ENCODE peak calls at places on chromosomes 2 and 18, in nine cellular contexts. One of them, this sample, is unnamed.

GRCh38 chr2:217294211-217294610 is 434.3 kb upstream of the TNP1 start:
- DNase-seq in substantia nigra: no peak
- DNase-seq in H54: no peak
- DNase-seq in activated CD4-positive, alpha-beta T cell treated with anti-CD3 and anti-CD28 coated beads, Interleukin-2, amount 50 U/mL, for 1 hour: no peak
- DNase-seq in NCI-H1092: no peak
- DNase-seq in aorta: no peak
- DNase-seq in T follicular helper cell: no peak
- DNase-seq in pancreas: no peak
- DNase-seq in HFFc6: no peak
- DNase-seq in this sample: no peak

GRCh38 chr2:172976076-172976579 is 99.5 kb upstream of the MAP3K20 start:
- DNase-seq in substantia nigra: no peak
- DNase-seq in H54: no peak
- DNase-seq in activated CD4-positive, alpha-beta T cell treated with anti-CD3 and anti-CD28 coated beads, Interleukin-2, amount 50 U/mL, for 1 hour: no peak
- DNase-seq in NCI-H1092: no peak
- DNase-seq in aorta: no peak
- DNase-seq in T follicular helper cell: no peak
- DNase-seq in pancreas: no peak
- DNase-seq in HFFc6: no peak
- DNase-seq in this sample: no peak

GRCh38 chr2:223041527-223042109 is 10.4 kb upstream of the KCNE4 start:
- DNase-seq in substantia nigra: peak
- DNase-seq in H54: peak
- DNase-seq in activated CD4-positive, alpha-beta T cell treated with anti-CD3 and anti-CD28 coated beads, Interleukin-2, amount 50 U/mL, for 1 hour: no peak
- DNase-seq in NCI-H1092: peak
- DNase-seq in aorta: peak
- DNase-seq in T follicular helper cell: no peak
- DNase-seq in pancreas: peak
- DNase-seq in HFFc6: peak
- DNase-seq in this sample: peak

GRCh38 chr18:48090702-48091101 is 160.2 kb upstream of the SMAD2 start:
- DNase-seq in substantia nigra: no peak
- DNase-seq in H54: no peak
- DNase-seq in activated CD4-positive, alpha-beta T cell treated with anti-CD3 and anti-CD28 coated beads, Interleukin-2, amount 50 U/mL, for 1 hour: no peak
- DNase-seq in NCI-H1092: no peak
- DNase-seq in aorta: no peak
- DNase-seq in T follicular helper cell: no peak
- DNase-seq in pancreas: no peak
- DNase-seq in HFFc6: no peak
- DNase-seq in this sample: no peak

GRCh38 chr2:55585451-55586079 is 31.9 kb downstream of the PPP4R3B start:
- DNase-seq in substantia nigra: no peak
- DNase-seq in H54: no peak
- DNase-seq in activated CD4-positive, alpha-beta T cell treated with anti-CD3 and anti-CD28 coated beads, Interleukin-2, amount 50 U/mL, for 1 hour: no peak
- DNase-seq in NCI-H1092: no peak
- DNase-seq in aorta: no peak
- DNase-seq in T follicular helper cell: no peak
- DNase-seq in pancreas: no peak
- DNase-seq in HFFc6: peak
- DNase-seq in this sample: no peak

GRCh38 chr2:173914055-173914922 is 50.9 kb downstream of the SP3 start:
- DNase-seq in substantia nigra: no peak
- DNase-seq in H54: no peak
- DNase-seq in activated CD4-positive, alpha-beta T cell treated with anti-CD3 and anti-CD28 coated beads, Interleukin-2, amount 50 U/mL, for 1 hour: no peak
- DNase-seq in NCI-H1092: no peak
- DNase-seq in aorta: no peak
- DNase-seq in T follicular helper cell: no peak
- DNase-seq in pancreas: no peak
- DNase-seq in HFFc6: no peak
- DNase-seq in this sample: no peak

GRCh38 chr2:147331790-147332419 is 512.9 kb upstream of the ACVR2A start:
- DNase-seq in substantia nigra: no peak
- DNase-seq in H54: peak
- DNase-seq in activated CD4-positive, alpha-beta T cell treated with anti-CD3 and anti-CD28 coated beads, Interleukin-2, amount 50 U/mL, for 1 hour: peak
- DNase-seq in NCI-H1092: peak
- DNase-seq in aorta: no peak
- DNase-seq in T follicular helper cell: peak
- DNase-seq in pancreas: no peak
- DNase-seq in HFFc6: no peak
- DNase-seq in this sample: no peak

GRCh38 chr2:196598412-196598811 is 41.1 kb upstream of the CCDC150 start:
- DNase-seq in substantia nigra: no peak
- DNase-seq in H54: no peak
- DNase-seq in activated CD4-positive, alpha-beta T cell treated with anti-CD3 and anti-CD28 coated beads, Interleukin-2, amount 50 U/mL, for 1 hour: no peak
- DNase-seq in NCI-H1092: no peak
- DNase-seq in aorta: no peak
- DNase-seq in T follicular helper cell: no peak
- DNase-seq in pancreas: no peak
- DNase-seq in HFFc6: no peak
- DNase-seq in this sample: no peak

GRCh38 chr18:38077219-38077618 is 511.6 kb upstream of the CELF4 start:
- DNase-seq in substantia nigra: no peak
- DNase-seq in H54: no peak
- DNase-seq in activated CD4-positive, alpha-beta T cell treated with anti-CD3 and anti-CD28 coated beads, Interleukin-2, amount 50 U/mL, for 1 hour: no peak
- DNase-seq in NCI-H1092: no peak
- DNase-seq in aorta: no peak
- DNase-seq in T follicular helper cell: no peak
- DNase-seq in pancreas: no peak
- DNase-seq in HFFc6: no peak
- DNase-seq in this sample: no peak

GRCh38 chr2:17857016-17857415 is 21.5 kb upstream of the KCNS3 start:
- DNase-seq in substantia nigra: no peak
- DNase-seq in H54: no peak
- DNase-seq in activated CD4-positive, alpha-beta T cell treated with anti-CD3 and anti-CD28 coated beads, Interleukin-2, amount 50 U/mL, for 1 hour: no peak
- DNase-seq in NCI-H1092: no peak
- DNase-seq in aorta: no peak
- DNase-seq in T follicular helper cell: no peak
- DNase-seq in pancreas: no peak
- DNase-seq in HFFc6: peak
- DNase-seq in this sample: no peak

GRCh38 chr2:26925100-26925791 is 45.2 kb upstream of the MAPRE3 start:
- DNase-seq in substantia nigra: no peak
- DNase-seq in H54: no peak
- DNase-seq in activated CD4-positive, alpha-beta T cell treated with anti-CD3 and anti-CD28 coated beads, Interleukin-2, amount 50 U/mL, for 1 hour: no peak
- DNase-seq in NCI-H1092: no peak
- DNase-seq in aorta: no peak
- DNase-seq in T follicular helper cell: no peak
- DNase-seq in pancreas: no peak
- DNase-seq in HFFc6: no peak
- DNase-seq in this sample: no peak

GRCh38 chr2:218859556-218859993 is at the start of gene WNT6:
- DNase-seq in substantia nigra: no peak
- DNase-seq in H54: no peak
- DNase-seq in activated CD4-positive, alpha-beta T cell treated with anti-CD3 and anti-CD28 coated beads, Interleukin-2, amount 50 U/mL, for 1 hour: no peak
- DNase-seq in NCI-H1092: no peak
- DNase-seq in aorta: no peak
- DNase-seq in T follicular helper cell: no peak
- DNase-seq in pancreas: peak
- DNase-seq in HFFc6: no peak
- DNase-seq in this sample: no peak

GRCh38 chr2:10039658-10040410 is 3.5 kb upstream of the KLF11 start:
- DNase-seq in substantia nigra: peak
- DNase-seq in H54: no peak
- DNase-seq in activated CD4-positive, alpha-beta T cell treated with anti-CD3 and anti-CD28 coated beads, Interleukin-2, amount 50 U/mL, for 1 hour: no peak
- DNase-seq in NCI-H1092: no peak
- DNase-seq in aorta: peak
- DNase-seq in T follicular helper cell: no peak
- DNase-seq in pancreas: peak
- DNase-seq in HFFc6: no peak
- DNase-seq in this sample: no peak

GRCh38 chr2:10289891-10290290 is 12.8 kb upstream of the HPCAL1 start:
- DNase-seq in substantia nigra: no peak
- DNase-seq in H54: peak
- DNase-seq in activated CD4-positive, alpha-beta T cell treated with anti-CD3 and anti-CD28 coated beads, Interleukin-2, amount 50 U/mL, for 1 hour: no peak
- DNase-seq in NCI-H1092: no peak
- DNase-seq in aorta: peak
- DNase-seq in T follicular helper cell: no peak
- DNase-seq in pancreas: no peak
- DNase-seq in HFFc6: peak
- DNase-seq in this sample: no peak

GRCh38 chr18:10442551-10442971 is 11.9 kb upstream of the APCDD1 start:
- DNase-seq in substantia nigra: peak
- DNase-seq in H54: no peak
- DNase-seq in activated CD4-positive, alpha-beta T cell treated with anti-CD3 and anti-CD28 coated beads, Interleukin-2, amount 50 U/mL, for 1 hour: no peak
- DNase-seq in NCI-H1092: no peak
- DNase-seq in aorta: no peak
- DNase-seq in T follicular helper cell: no peak
- DNase-seq in pancreas: no peak
- DNase-seq in HFFc6: peak
- DNase-seq in this sample: no peak

GRCh38 chr2:119196301-119197124 is 27.1 kb upstream of the STEAP3 start:
- DNase-seq in substantia nigra: no peak
- DNase-seq in H54: no peak
- DNase-seq in activated CD4-positive, alpha-beta T cell treated with anti-CD3 and anti-CD28 coated beads, Interleukin-2, amount 50 U/mL, for 1 hour: no peak
- DNase-seq in NCI-H1092: no peak
- DNase-seq in aorta: no peak
- DNase-seq in T follicular helper cell: no peak
- DNase-seq in pancreas: no peak
- DNase-seq in HFFc6: peak
- DNase-seq in this sample: no peak

GRCh38 chr2:134367915-134368911 is 114.3 kb downstream of the MGAT5 start:
- DNase-seq in substantia nigra: no peak
- DNase-seq in H54: no peak
- DNase-seq in activated CD4-positive, alpha-beta T cell treated with anti-CD3 and anti-CD28 coated beads, Interleukin-2, amount 50 U/mL, for 1 hour: no peak
- DNase-seq in NCI-H1092: no peak
- DNase-seq in aorta: peak
- DNase-seq in T follicular helper cell: no peak
- DNase-seq in pancreas: no peak
- DNase-seq in HFFc6: no peak
- DNase-seq in this sample: no peak

This sample was measured in ovary.